ENCODE peak calls at places on chromosomes 3 and 15, in six cellular contexts. V is WERI-Rb-1; F is mesendoderm; I is CD8-positive, alpha-beta memory T cell; X is mesenchymal stem cell; S is pancreas. H is an unnamed sample. For H3K36me3 and H3K27me3, the result is how much of the 10 kb centered on the place peaks cover.

GRCh38 chr3:133606902-133607301 is 33.4 kb downstream of the CDV3 start:
- DNase-seq in S (no peak), V (no peak), I (no peak), F (no peak), X (no peak), H (no peak)

GRCh38 chr15:78076231-78077052 is 1.1 kb downstream of the TBC1D2B start:
- DNase-seq in V (peak), S (no peak), I (peak), F (peak), X (peak), H (no peak)

GRCh38 chr3:168212664-168213255 is 117.0 kb upstream of the GOLIM4 start:
- DNase-seq in S (no peak), F (no peak), X (no peak), V (no peak), I (no peak), H (no peak)

GRCh38 chr3:52939600-52939999 is 42.3 kb upstream of the STIMATE start:
- DNase-seq in S (no peak), V (no peak), I (no peak), X (no peak), F (no peak), H (no peak)

GRCh38 chr15:56035166-56035565 is 41.8 kb upstream of the NEDD4 start:
- DNase-seq in I (no peak), S (no peak), V (no peak), X (no peak), F (no peak), H (no peak)

GRCh38 chr3:95655363-95655986 is 1158.9 kb upstream of the EPHA6 start:
- DNase-seq in I (no peak), X (no peak), F (peak), S (no peak), V (no peak), H (no peak)

GRCh38 chr3:17261627-17262369 is 377.0 kb downstream of the PLCL2 start:
- DNase-seq in V (no peak), X (no peak), I (no peak), S (no peak), F (no peak), H (no peak)

GRCh38 chr3:140207541-140207940 is 272.6 kb downstream of the CLSTN2 start:
- DNase-seq in V (no peak), F (no peak), X (no peak), S (no peak), I (no peak), H (no peak)

GRCh38 chr15:40445411-40446055 is 4.8 kb downstream of the BAHD1 start:
- DNase-seq in F (no peak), V (no peak), S (no peak), X (peak), I (no peak), H (peak)

GRCh38 chr3:49422379-49423248 is at the start of gene AMT:
- DNase-seq in I (no peak), V (peak), S (peak), F (peak), X (peak), H (peak)

GRCh38 chr3:149625795-149626194 is 32.0 kb downstream of the WWTR1 start:
- DNase-seq in I (no peak), X (no peak), F (no peak), V (peak), S (no peak), H (no peak)

GRCh38 chr3:12601072-12601471 is 44.2 kb downstream of the MKRN2 start:
- DNase-seq in S (no peak), F (no peak), X (no peak), I (no peak), V (no peak), H (no peak)

GRCh38 chr15:69627548-69628158 is 175.0 kb downstream of the RPLP1 start:
- DNase-seq in F (no peak), S (no peak), X (no peak), I (no peak), V (no peak), H (no peak)

GRCh38 chr3:196141866-196142673 is 60.2 kb upstream of the TFRC start:
- DNase-seq in F (no peak), X (no peak), S (peak), V (no peak), I (no peak), H (no peak)

GRCh38 chr3:62125376-62125775 is 248.0 kb downstream of the FEZF2 start:
- DNase-seq in I (no peak), S (no peak), X (no peak), V (no peak), F (no peak), H (no peak)

GRCh38 chr3:173354124-173354523 is 43.4 kb upstream of the NLGN1 start:
- DNase-seq in X (no peak), I (no peak), F (peak), S (no peak), V (no peak), H (no peak)

GRCh38 chr3:50154840-50155490 is at the start of gene SEMA3F:
- DNase-seq in F (peak), V (no peak), X (peak), S (peak), I (peak), H (peak)

GRCh38 chr3:135678386-135678785 is 287.1 kb upstream of the PPP2R3A start:
- DNase-seq in I (no peak), X (no peak), S (no peak), F (no peak), V (no peak), H (no peak)

GRCh38 chr3:11034297-11035000 is 41.9 kb downstream of the SLC6A1 start:
- DNase-seq in X (no peak), I (no peak), F (no peak), V (peak), S (no peak), H (no peak)

GRCh38 chr3:188605960-188606359 is 452.0 kb downstream of the LPP start:
- DNase-seq in F (no peak), V (no peak), S (no peak), X (no peak), I (no peak), H (no peak)

GRCh38 chr3:171380084-171380483 is 80.1 kb downstream of the TNIK start:
- DNase-seq in X (no peak), V (no peak), S (no peak), F (no peak), I (no peak), H (no peak)

GRCh38 chr15:88800026-88800425 is 3.2 kb upstream of the ACAN start:
- DNase-seq in F (no peak), S (no peak), V (no peak), I (no peak), X (no peak), H (no peak)

GRCh38 chr3:193240850-193241706 is at the start of gene PLAAT1:
- DNase-seq in F (peak), S (peak), V (peak), X (peak), I (no peak), H (peak)

GRCh38 chr3:177410734-177411133 is 213.5 kb upstream of the TBL1XR1 start:
- DNase-seq in X (no peak), I (no peak), V (no peak), F (no peak), S (peak), H (no peak)

GRCh38 chr3:52202384-52203077 is 4.6 kb downstream of the ALAS1 start:
- DNase-seq in X (peak), I (no peak), F (no peak), V (no peak), S (no peak), H (no peak)

GRCh38 chr3:46576899-46577298 is 10.8 kb upstream of the LRRC2 start:
- DNase-seq in F (peak), I (no peak), V (no peak), S (no peak), X (no peak), H (peak)

GRCh38 chr3:72739521-72740466 is 108.5 kb downstream of the SHQ1 start:
- DNase-seq in V (peak), F (peak), S (no peak), X (no peak), I (no peak), H (no peak)
- H3K4me3 ChIP-seq in V (peak), F (no peak), S (no peak), X (no peak), I (peak), H (peak)

GRCh38 chr15:50938525-50938924 is 30.0 kb downstream of the AP4E1 start:
- DNase-seq in X (no peak), I (no peak), F (no peak), V (no peak), S (no peak), H (no peak)
- H3K36me3 ChIP-seq in X (half or more), I (under half), F (under half), V (under half), S (under half), H (under half)

DNA sequence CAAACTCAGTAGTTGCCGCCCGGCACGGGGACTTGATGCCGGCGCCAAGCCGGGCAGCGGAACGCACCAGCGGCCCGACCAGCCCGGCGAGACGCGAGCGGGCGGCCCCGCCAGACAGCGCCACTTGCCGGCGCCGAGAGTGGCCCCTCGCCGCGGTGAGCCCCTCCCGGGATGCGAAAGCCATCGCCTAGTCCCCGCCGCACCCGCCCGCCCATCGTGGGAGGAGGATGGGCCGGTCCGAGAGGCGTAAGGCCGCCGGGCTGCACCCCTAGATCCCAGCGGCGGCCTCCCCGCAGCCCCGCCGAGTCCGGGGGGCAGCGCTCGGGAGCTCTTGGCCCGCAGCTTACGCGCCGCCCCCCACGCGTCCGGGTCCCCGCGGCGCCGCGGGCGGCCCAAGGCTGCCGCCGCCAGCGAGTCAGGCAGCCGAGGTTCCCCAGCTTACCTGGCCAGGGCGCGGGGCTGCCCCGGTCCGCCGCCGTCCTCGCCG is 609 bp downstream of the GOLGA8A start:
- DNase-seq in S (no peak), I (peak), X (peak), V (peak), F (peak), H (peak)
- H3K27me3 ChIP-seq in S (under half), I (under half), X (under half), V (under half), F (under half), H (under half)

DNA sequence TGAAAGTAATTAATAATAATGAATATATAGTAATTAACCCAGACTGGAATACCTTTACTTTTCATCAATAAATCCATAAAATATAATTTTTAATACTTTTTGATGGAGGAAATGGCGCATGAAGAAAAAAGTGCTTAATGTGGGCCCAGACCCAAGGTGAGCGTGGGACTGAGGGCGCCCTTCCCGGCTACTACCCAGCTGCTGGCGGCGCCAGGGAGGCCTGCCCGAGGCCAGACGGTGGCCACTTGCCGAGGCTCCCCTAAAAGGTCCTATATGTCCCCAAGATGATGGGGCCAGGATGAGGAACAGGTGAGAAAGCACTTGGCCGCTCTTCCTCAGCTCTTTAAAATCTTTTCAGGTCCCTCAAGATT is 29.1 kb downstream of the CCNL1 start:
- DNase-seq in F (peak), V (no peak), X (no peak), S (no peak), I (no peak), H (peak)
- H3K4me3 ChIP-seq in F (no peak), V (no peak), X (no peak), S (no peak), I (no peak), H (no peak)

GRCh38 chr15:60384526-60385127 is 13.2 kb downstream of the ANXA2 start:
- DNase-seq in I (no peak), S (no peak), X (no peak), F (no peak), V (no peak), H (no peak)

GRCh38 chr15:60383008-60383694 is 14.6 kb downstream of the ANXA2 start:
- DNase-seq in F (no peak), I (no peak), X (no peak), S (no peak), V (no peak), H (no peak)

GRCh38 chr15:60379466-60380274 is 18.1 kb downstream of the ANXA2 start:
- DNase-seq in F (peak), X (peak), V (no peak), I (no peak), S (no peak), H (no peak)

GRCh38 chr15:60384052-60384451 is 13.7 kb downstream of the ANXA2 start:
- DNase-seq in S (no peak), I (no peak), F (no peak), V (no peak), X (no peak), H (no peak)

GRCh38 chr15:60381148-60381788 is 16.5 kb downstream of the ANXA2 start:
- DNase-seq in I (no peak), V (no peak), F (no peak), S (no peak), X (peak), H (no peak)
- H3K36me3 ChIP-seq in I (under half), V (under half), F (under half), S (under half), X (half or more), H (under half)